ENCODE peak calls at places on chromosomes 12 and 14, in four cellular contexts. One of them, this sample, is unnamed.

GRCh38 chr14:94961761-94962575 is 192.1 kb upstream of the GSC start:
- DNase-seq in GM12878: no peak
- DNase-seq in HepG2: no peak
- DNase-seq in K562: no peak
- DNase-seq in this sample: no peak

GRCh38 chr12:26651566-26652188 is 181.3 kb downstream of the ITPR2 start:
- DNase-seq in GM12878: peak
- DNase-seq in HepG2: peak
- DNase-seq in K562: peak
- DNase-seq in this sample: peak

GRCh38 chr14:68842298-68842697 is 49.4 kb upstream of the ZFP36L1 start:
- DNase-seq in GM12878: no peak
- DNase-seq in HepG2: no peak
- DNase-seq in K562: no peak
- DNase-seq in this sample: no peak

GRCh38 chr12:45535610-45536180 is 193.8 kb upstream of the ARID2 start:
- DNase-seq in GM12878: no peak
- DNase-seq in HepG2: no peak
- DNase-seq in K562: no peak
- DNase-seq in this sample: no peak

GRCh38 chr12:41552507-41553047 is 364.5 kb downstream of the PDZRN4 start:
- DNase-seq in GM12878: no peak
- DNase-seq in HepG2: no peak
- DNase-seq in K562: no peak
- DNase-seq in this sample: no peak

GRCh38 chr12:26857465-26858176 is 24.6 kb upstream of the ITPR2 start:
- DNase-seq in GM12878: no peak
- DNase-seq in HepG2: no peak
- DNase-seq in K562: peak
- DNase-seq in this sample: no peak

GRCh38 chr14:70254476-70254961 is 65.8 kb upstream of the SLC8A3 start:
- DNase-seq in GM12878: no peak
- DNase-seq in HepG2: peak
- DNase-seq in K562: peak
- DNase-seq in this sample: peak

GRCh38 chr12:75684678-75685620 is 173.5 kb upstream of the KRR1 start:
- DNase-seq in GM12878: no peak
- DNase-seq in HepG2: no peak
- DNase-seq in K562: peak
- DNase-seq in this sample: no peak

GRCh38 chr12:15477761-15478160 is 155.5 kb downstream of the PTPRO start:
- DNase-seq in GM12878: no peak
- DNase-seq in HepG2: no peak
- DNase-seq in K562: no peak
- DNase-seq in this sample: no peak

GRCh38 chr12:117837737-117838050 is 131.1 kb downstream of the KSR2 start:
- DNase-seq in GM12878: no peak
- DNase-seq in HepG2: no peak
- DNase-seq in K562: no peak
- DNase-seq in this sample: no peak

GRCh38 chr12:12333407-12333831 is 16.6 kb downstream of the MANSC1 start:
- DNase-seq in GM12878: no peak
- DNase-seq in HepG2: no peak
- DNase-seq in K562: no peak
- DNase-seq in this sample: no peak

GRCh38 chr14:54138024-54138353 is 181.4 kb upstream of the BMP4 start:
- DNase-seq in GM12878: no peak
- DNase-seq in HepG2: peak
- DNase-seq in K562: no peak
- DNase-seq in this sample: no peak

GRCh38 chr14:105139831-105140239 is 28.7 kb downstream of the JAG2 start:
- DNase-seq in GM12878: no peak
- DNase-seq in HepG2: no peak
- DNase-seq in K562: no peak
- DNase-seq in this sample: no peak

GRCh38 chr14:72607386-72608125 is 286.3 kb downstream of the DPF3 start:
- DNase-seq in GM12878: no peak
- DNase-seq in HepG2: no peak
- DNase-seq in K562: no peak
- DNase-seq in this sample: no peak

GRCh38 chr14:36096090-36096489 is 80.4 kb downstream of the PTCSC3 start:
- DNase-seq in GM12878: no peak
- DNase-seq in HepG2: no peak
- DNase-seq in K562: no peak
- DNase-seq in this sample: no peak

GRCh38 chr12:7134371-7135166 is 4.4 kb downstream of the CLSTN3 start:
- DNase-seq in GM12878: no peak
- DNase-seq in HepG2: no peak
- DNase-seq in K562: no peak
- DNase-seq in this sample: no peak

GRCh38 chr14:101959277-101959676 is 5.1 kb upstream of the DYNC1H1 start:
- DNase-seq in GM12878: no peak
- DNase-seq in HepG2: no peak
- DNase-seq in K562: no peak
- DNase-seq in this sample: no peak

GRCh38 chr12:9221476-9221875 is 13.3 kb upstream of the PZP start:
- DNase-seq in GM12878: no peak
- DNase-seq in HepG2: no peak
- DNase-seq in K562: no peak
- DNase-seq in this sample: no peak

GRCh38 chr12:66041651-66042363 is 88.7 kb downstream of the LLPH start:
- DNase-seq in GM12878: no peak
- DNase-seq in HepG2: no peak
- DNase-seq in K562: no peak
- DNase-seq in this sample: no peak

GRCh38 chr14:104422301-104423223 is 157.0 kb upstream of the C14orf180 start:
- DNase-seq in GM12878: no peak
- DNase-seq in HepG2: no peak
- DNase-seq in K562: no peak
- DNase-seq in this sample: no peak

GRCh38 chr12:24034894-24035293 is 85.4 kb upstream of the SOX5 start:
- DNase-seq in GM12878: no peak
- DNase-seq in HepG2: no peak
- DNase-seq in K562: no peak
- DNase-seq in this sample: no peak

GRCh38 chr14:52219488-52220084 is 47.9 kb upstream of the PTGDR start:
- DNase-seq in GM12878: no peak
- DNase-seq in HepG2: no peak
- DNase-seq in K562: no peak
- DNase-seq in this sample: no peak

GRCh38 chr14:36207500-36207899 is 31.0 kb upstream of the PTCSC3 start:
- DNase-seq in GM12878: no peak
- DNase-seq in HepG2: peak
- DNase-seq in K562: peak
- DNase-seq in this sample: peak

GRCh38 chr14:49852351-49853157 is at the start of gene NEMF:
- DNase-seq in GM12878: peak
- DNase-seq in HepG2: peak
- DNase-seq in K562: peak
- DNase-seq in this sample: peak

GRCh38 chr12:49346659-49347306 is at the start of gene DNAJC22:
- DNase-seq in GM12878: no peak
- DNase-seq in HepG2: no peak
- DNase-seq in K562: peak
- DNase-seq in this sample: peak

GRCh38 chr12:130932061-130932650 is 21.6 kb upstream of the ADGRD1 start:
- DNase-seq in GM12878: no peak
- DNase-seq in HepG2: no peak
- DNase-seq in K562: no peak
- DNase-seq in this sample: no peak

GRCh38 chr12:57087689-57088441 is 1.0 kb upstream of the NAB2 start:
- DNase-seq in GM12878: peak
- DNase-seq in HepG2: peak
- DNase-seq in K562: peak
- DNase-seq in this sample: peak

GRCh38 chr14:32939254-32940065 is 781 bp downstream of the NPAS3 start:
- DNase-seq in GM12878: no peak
- DNase-seq in HepG2: no peak
- DNase-seq in K562: peak
- DNase-seq in this sample: no peak

GRCh38 chr12:106285993-106286392 is 16.5 kb upstream of the TCP11L2 start:
- DNase-seq in GM12878: no peak
- DNase-seq in HepG2: no peak
- DNase-seq in K562: no peak
- DNase-seq in this sample: no peak

GRCh38 chr12:6854036-6854435 is 2.1 kb downstream of the USP5 start:
- DNase-seq in GM12878: no peak
- DNase-seq in HepG2: peak
- DNase-seq in K562: no peak
- DNase-seq in this sample: no peak

GRCh38 chr12:127480775-127481314 is 786.1 kb upstream of the TMEM132C start:
- DNase-seq in GM12878: no peak
- DNase-seq in HepG2: peak
- DNase-seq in K562: no peak
- DNase-seq in this sample: no peak

GRCh38 chr12:127482950-127483349 is 784.0 kb upstream of the TMEM132C start:
- DNase-seq in GM12878: no peak
- DNase-seq in HepG2: no peak
- DNase-seq in K562: no peak
- DNase-seq in this sample: no peak

DNA sequence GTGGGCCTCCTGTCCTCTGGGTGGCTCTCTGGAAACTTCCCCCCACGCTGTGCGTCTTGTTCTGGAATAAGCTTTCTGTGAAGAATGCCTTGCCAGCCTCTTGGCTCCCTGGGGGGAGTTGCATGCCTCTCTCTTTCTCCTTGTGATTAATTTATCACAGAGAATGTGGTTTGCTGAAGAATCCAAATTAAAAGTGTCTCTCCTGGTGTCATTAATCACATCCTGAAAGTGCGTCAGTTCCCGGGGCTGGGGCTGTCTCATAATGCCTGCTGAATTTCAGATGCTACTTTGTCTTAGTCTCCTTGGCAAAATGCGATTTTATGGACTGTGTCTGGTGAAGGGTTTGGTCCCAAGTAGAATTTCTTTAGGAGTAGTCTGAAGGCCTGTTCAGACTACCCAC is 787.7 kb upstream of the TMEM132C start:
- DNase-seq in GM12878: no peak
- DNase-seq in HepG2: no peak
- DNase-seq in K562: no peak
- DNase-seq in this sample: no peak
- TF ChIP-seq MAX in GM12878: no peak
- TF ChIP-seq MAX in HepG2: no peak
- TF ChIP-seq MAX in K562: no peak
- TF ChIP-seq MAX in this sample: no peak

DNA sequence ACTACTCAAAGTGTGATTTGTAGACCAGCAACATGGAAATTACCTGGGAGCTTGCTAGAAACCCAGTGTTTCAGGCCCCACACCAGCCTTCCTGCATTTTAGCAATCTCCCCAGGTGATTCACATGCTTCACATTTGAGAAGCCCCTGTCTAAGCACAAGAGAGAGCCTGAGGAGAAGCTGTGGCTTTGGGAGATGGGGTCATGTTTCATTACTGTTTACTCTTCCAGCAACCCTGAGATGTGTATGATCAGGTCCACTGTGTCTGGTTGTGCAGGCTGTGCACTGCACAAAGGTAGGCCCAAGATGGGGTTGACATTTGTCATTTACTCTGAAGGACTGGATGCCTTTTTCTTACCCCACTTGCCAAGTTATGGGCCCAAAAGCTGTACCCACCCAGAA is 190.1 kb downstream of the SLC41A2 start:
- DNase-seq in GM12878: no peak
- DNase-seq in HepG2: no peak
- DNase-seq in K562: no peak
- DNase-seq in this sample: no peak
- TF ChIP-seq CHD4 in GM12878: no peak
- TF ChIP-seq CHD4 in HepG2: no peak
- TF ChIP-seq CHD4 in K562: no peak
- TF ChIP-seq CHD4 in this sample: no peak

DNA sequence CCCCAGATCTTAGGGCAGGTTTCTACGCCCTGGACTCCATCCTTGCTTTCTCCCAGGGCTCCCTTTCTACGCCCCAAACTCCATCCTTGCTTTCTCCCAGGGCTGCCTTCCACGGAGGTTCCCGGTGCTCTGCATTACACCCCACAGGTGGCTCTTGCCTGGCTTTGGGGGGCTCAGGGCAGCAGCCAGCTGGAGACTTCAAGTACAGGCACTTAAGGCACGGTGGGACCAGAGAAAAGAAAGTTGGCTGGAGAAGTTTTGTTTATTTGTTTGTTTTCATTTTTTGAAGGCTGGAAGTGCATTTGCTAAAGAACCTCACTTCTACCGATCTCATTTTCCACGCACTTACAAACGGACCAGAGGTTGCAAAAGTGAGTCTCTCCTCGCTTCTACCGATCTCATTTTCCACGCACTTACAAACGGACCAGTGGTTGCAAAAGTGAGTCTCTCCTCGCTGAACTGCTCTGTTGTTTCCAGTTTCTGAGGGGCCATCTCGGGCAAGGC is 103.8 kb upstream of the MED13L start:
- DNase-seq in GM12878: no peak
- DNase-seq in HepG2: no peak
- DNase-seq in K562: no peak
- DNase-seq in this sample: no peak
- TF ChIP-seq MAX in GM12878: no peak
- TF ChIP-seq MAX in HepG2: no peak
- TF ChIP-seq MAX in K562: no peak
- TF ChIP-seq MAX in this sample: no peak

DNA sequence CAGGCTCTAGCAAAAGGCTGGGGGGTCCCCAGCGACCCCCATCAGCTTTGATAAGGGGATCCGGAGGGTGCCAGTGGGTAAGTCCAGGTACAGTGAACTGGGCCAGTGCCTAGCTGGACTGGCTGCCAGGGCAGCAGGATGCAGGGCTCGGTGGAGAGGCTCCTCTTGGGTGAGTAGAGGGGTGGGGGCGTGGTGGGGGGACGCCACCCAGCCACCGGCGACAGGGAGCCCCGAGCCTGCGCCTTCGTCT is 171 bp downstream of the RAPGEF3 start:
- DNase-seq in GM12878: no peak
- DNase-seq in HepG2: no peak
- DNase-seq in K562: no peak
- DNase-seq in this sample: no peak
- TF ChIP-seq CHD4 in GM12878: no peak
- TF ChIP-seq CHD4 in HepG2: no peak
- TF ChIP-seq CHD4 in K562: no peak
- TF ChIP-seq CHD4 in this sample: no peak

GRCh38 chr12:95774311-95775045 is 16.1 kb downstream of the NTN4 start:
- DNase-seq in GM12878: no peak
- DNase-seq in HepG2: no peak
- DNase-seq in K562: no peak
- DNase-seq in this sample: no peak
- TF ChIP-seq MAX in GM12878: no peak
- TF ChIP-seq MAX in HepG2: no peak
- TF ChIP-seq MAX in K562: no peak
- TF ChIP-seq MAX in this sample: no peak

This sample was measured in A549.